ENCODE peak calls at places on chromosomes 1 and 21, in five cellular contexts. X is caudate nucleus, N is uterus, K is PC-3, B is thoracic aorta. I is an unnamed sample.

GRCh38 chr21:36350282-36350910 is 30.4 kb downstream of the MORC3 start:
- DNase-seq in X (no peak), B (no peak), K (no peak), N (no peak), I (no peak)

GRCh38 chr1:55888685-55889317 is 673.6 kb upstream of the USP24 start:
- DNase-seq in X (no peak), K (no peak), B (no peak), N (no peak), I (no peak)

GRCh38 chr1:116514708-116515525 is 55.9 kb downstream of the CD58 start:
- DNase-seq in X (no peak), B (no peak), N (no peak), K (peak; percentile 91), I (peak; percentile 35)

GRCh38 chr1:57966751-57967406 is 543.0 kb upstream of the DAB1 start:
- DNase-seq in X (no peak), K (no peak), N (no peak), B (no peak), I (no peak)

GRCh38 chr1:18419845-18420184 is 60.9 kb upstream of the KLHDC7A start:
- DNase-seq in K (no peak), X (no peak), N (no peak), B (no peak), I (no peak)

GRCh38 chr1:74733616-74734484 is 898 bp downstream of the TYW3 start:
- DNase-seq in K (peak; percentile 81), X (peak; percentile 49), N (no peak), B (no peak), I (peak; percentile 79)

GRCh38 chr1:2311184-2312032 is 79.9 kb downstream of the MORN1 start:
- DNase-seq in B (no peak), K (peak; percentile 64), N (peak; percentile 70), X (no peak), I (peak; percentile 40)

GRCh38 chr1:224781800-224782199 is 147.7 kb upstream of the DNAH14 start:
- DNase-seq in K (no peak), B (no peak), X (no peak), N (no peak), I (no peak)

GRCh38 chr21:14741237-14741636 is 195.1 kb upstream of the SAMSN1 start:
- DNase-seq in N (no peak), B (no peak), X (no peak), K (peak; percentile 89), I (no peak)

GRCh38 chr1:6002714-6003501 is 10.7 kb upstream of the NPHP4 start:
- DNase-seq in B (no peak), N (no peak), X (no peak), K (no peak), I (no peak)

GRCh38 chr1:155003766-155004351 is 1.3 kb downstream of the ZBTB7B start:
- DNase-seq in X (peak; percentile 38), B (no peak), K (peak; percentile 59), N (peak; percentile 77), I (peak; percentile 88)

GRCh38 chr1:247385283-247385682 is 30.7 kb upstream of the NLRP3 start:
- DNase-seq in K (peak; percentile 77), X (no peak), N (no peak), B (no peak), I (no peak)

GRCh38 chr1:5513891-5514515 is 478.2 kb downstream of the NPHP4 start:
- DNase-seq in K (peak; percentile 18), B (no peak), X (no peak), N (no peak), I (peak; percentile 9)

GRCh38 chr1:92840600-92840999 is 8.8 kb downstream of the RPL5 start:
- DNase-seq in N (no peak), B (no peak), X (no peak), K (no peak), I (no peak)

GRCh38 chr1:53733447-53733931 is 5.5 kb downstream of the GLIS1 start:
- DNase-seq in K (no peak), N (no peak), B (no peak), X (no peak), I (no peak)

GRCh38 chr1:56370513-56370912 is 208.8 kb downstream of the PLPP3 start:
- DNase-seq in N (no peak), B (no peak), K (no peak), X (no peak), I (no peak)

GRCh38 chr1:181033799-181034391 is at the start of gene MR1:
- DNase-seq in N (peak; percentile 48), K (peak; percentile 81), B (no peak), X (peak; percentile 68), I (peak; percentile 92)

GRCh38 chr1:109613396-109614147 is 5.8 kb downstream of the GNAT2 start:
- DNase-seq in N (no peak), X (no peak), B (no peak), K (no peak), I (peak; percentile 51)

GRCh38 chr1:154222518-154222917 is 1.8 kb downstream of the UBAP2L start:
- DNase-seq in X (no peak), K (no peak), N (no peak), B (no peak), I (no peak)

GRCh38 chr1:156581661-156582387 is 2.3 kb downstream of the TTC24 start:
- DNase-seq in K (no peak), N (no peak), B (no peak), X (no peak), I (no peak)

DNA sequence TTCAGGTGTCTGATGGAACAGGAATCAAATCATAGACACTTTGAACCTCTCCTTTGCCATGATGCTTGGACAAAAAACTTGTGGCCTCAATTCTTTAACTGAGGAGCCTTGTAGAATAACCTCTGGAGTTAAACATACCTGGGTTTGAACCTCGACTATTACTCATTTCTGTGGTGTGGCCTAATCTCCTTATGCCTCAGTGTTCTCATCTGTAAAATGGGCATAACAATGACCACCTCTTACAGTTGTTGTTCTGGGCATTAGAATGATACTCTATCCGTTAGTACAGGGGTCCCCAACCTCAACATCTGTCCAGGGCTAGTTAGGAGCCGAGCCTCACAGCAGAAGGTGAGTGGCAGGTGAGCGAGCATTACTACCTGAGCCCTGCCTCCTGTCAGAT is 137.2 kb downstream of the ROR1 start:
- DNase-seq in K (no peak), B (no peak), N (no peak), X (no peak), I (no peak)
- H3K27ac ChIP-seq in K (no peak overlapping the region), B (no peak overlapping the region), N (no peak overlapping the region), X (no peak overlapping the region), I (no peak overlapping the region)

DNA sequence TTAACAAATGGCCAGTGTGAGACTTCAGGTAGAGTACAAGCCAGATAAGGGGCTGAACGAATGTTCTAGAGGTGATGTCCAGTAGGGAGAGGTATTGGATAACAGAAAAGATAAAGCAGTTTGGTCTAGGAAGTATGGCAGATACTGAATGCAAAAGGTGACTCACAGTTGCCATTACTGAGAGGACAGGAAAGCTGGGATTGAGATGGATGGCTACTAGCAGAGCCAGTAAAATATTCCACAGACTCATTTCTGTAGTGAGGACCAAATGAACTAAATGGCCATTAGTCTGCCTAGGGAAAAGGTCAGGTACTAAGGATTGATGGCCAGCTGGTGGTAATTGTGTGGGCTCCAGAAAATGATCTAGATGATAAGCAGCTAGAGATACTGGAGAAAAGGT is 11.5 kb downstream of the MACO1 start:
- DNase-seq in B (no peak), X (peak; percentile 27), K (peak; percentile 37), N (no peak), I (peak; percentile 45)
- H3K27ac ChIP-seq in B (no peak overlapping the region), X (no peak overlapping the region), K (no peak overlapping the region), N (no peak overlapping the region), I (no peak overlapping the region)

GRCh38 chr1:210483821-210484220 is 155.1 kb downstream of the HHAT start:
- DNase-seq in X (no peak), K (no peak), N (no peak), B (no peak), I (no peak)

GRCh38 chr1:210477328-210477924 is 148.7 kb downstream of the HHAT start:
- DNase-seq in B (no peak), X (peak; percentile 66), K (peak; percentile 50), N (no peak), I (no peak)

GRCh38 chr1:210482936-210483642 is 154.4 kb downstream of the HHAT start:
- DNase-seq in N (no peak), X (no peak), B (no peak), K (no peak), I (no peak)

GRCh38 chr1:210475806-210476205 is 147.1 kb downstream of the HHAT start:
- DNase-seq in N (no peak), X (no peak), B (no peak), K (no peak), I (no peak)

GRCh38 chr1:210478820-210479219 is 150.1 kb downstream of the HHAT start:
- DNase-seq in N (no peak), B (no peak), X (no peak), K (no peak), I (no peak)
- H3K27ac ChIP-seq in N (no peak overlapping the region), B (no peak overlapping the region), X (no peak overlapping the region), K (no peak overlapping the region), I (no peak overlapping the region)

DNA sequence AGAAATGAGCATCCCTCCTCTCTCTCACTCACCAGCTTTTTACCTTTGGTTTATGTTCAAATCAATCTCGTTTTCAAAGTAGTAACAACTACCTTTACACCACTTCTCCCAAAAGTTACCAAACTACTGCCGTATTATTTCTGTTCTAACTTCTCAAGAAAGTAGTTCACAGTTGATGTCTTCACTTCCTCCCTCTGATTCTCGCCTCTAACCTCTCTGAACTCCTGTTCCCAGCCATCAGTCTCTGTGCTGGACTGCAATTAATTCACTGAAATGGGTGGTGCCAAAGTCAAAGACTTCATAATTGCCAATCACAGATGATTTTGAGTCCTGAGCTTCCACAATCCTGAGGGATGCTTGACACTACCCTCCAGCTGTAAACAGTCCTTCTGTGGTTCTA is 54.0 kb downstream of the ZNF281 start:
- DNase-seq in B (no peak), K (no peak), N (no peak), X (no peak), I (no peak)
- H3K27ac ChIP-seq in B (no peak overlapping the region), K (no peak overlapping the region), N (no peak overlapping the region), X (no peak overlapping the region), I (no peak overlapping the region)

DNA sequence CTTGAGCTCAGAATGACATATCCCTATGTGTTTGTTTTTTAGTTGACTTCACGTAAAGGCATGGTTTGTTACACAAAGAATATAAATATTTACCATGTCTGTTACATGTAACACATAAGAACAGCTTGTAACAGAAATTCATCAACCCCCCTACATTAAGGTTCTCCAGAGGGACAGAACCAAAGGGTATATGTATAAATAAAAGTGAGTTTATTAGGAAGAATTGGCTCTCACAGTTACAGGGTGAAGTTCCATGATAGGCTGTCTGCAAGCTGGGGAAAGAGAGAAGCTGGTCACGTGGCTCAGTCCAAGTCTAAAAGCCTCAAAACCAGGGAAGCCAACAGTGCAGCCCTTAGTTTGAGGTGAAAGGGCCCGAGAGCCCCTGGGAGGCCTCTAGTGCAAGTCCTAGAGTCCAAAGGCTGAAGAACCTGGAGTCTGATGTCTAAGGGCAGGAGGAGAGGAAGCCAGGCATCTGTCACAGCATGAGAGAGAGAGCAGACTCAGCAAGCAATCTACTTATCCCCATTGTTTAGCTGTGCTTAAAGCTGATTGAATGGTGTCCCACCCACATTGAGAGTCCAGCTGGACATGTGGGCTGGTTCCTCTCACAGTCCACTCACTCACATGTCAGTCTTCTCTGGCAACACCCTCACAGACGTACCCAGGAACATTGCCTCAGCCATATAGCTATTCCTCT is 15.8 kb downstream of the THRAP3 start:
- DNase-seq in B (no peak), K (no peak), N (no peak), X (no peak), I (peak; percentile 68)
- H3K27ac ChIP-seq in B (peak overlapping the region; percentile 20), K (no peak overlapping the region), N (no peak overlapping the region), X (no peak overlapping the region), I (peak overlapping the region; percentile 8)

DNA sequence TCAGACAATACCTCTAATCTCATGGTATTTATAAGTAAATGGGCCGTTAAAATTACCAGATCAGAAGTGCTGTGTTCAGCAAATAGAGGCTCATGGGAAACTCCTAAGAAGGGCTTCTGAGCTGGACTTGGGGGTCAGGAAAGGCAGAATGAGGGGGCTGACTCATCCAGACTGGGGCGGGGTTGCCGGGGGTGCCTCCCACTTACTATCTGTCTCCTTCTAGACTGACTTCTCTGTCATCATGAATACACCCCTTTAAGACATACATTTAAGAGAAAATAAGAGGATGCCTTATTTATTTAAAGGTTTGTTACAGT is 96.0 kb upstream of the ERRFI1 start:
- DNase-seq in K (no peak), N (peak; percentile 86), B (no peak), X (no peak), I (no peak)
- H3K27ac ChIP-seq in K (no peak overlapping the region), N (peak overlapping the region; percentile 95), B (peak overlapping the region; percentile 94), X (no peak overlapping the region), I (no peak overlapping the region)